ENCODE peak calls at places on chromosomes 12 and 14, in four cellular contexts. R, A, B and Z are unnamed samples.

GRCh38 chr14:21498540-21499526 is 12.3 kb downstream of the METTL3 start:
- DNase-seq in B (peak; percentile 52), R (peak; percentile 19), A (peak; percentile 65), Z (peak; percentile 23)

GRCh38 chr14:105857223-105857815 is 330.9 kb downstream of the TMEM121 start:
- DNase-seq in R (no peak), B (no peak), A (no peak), Z (no peak)

GRCh38 chr14:94517641-94518257 is 8.5 kb upstream of the SERPINA12 start:
- DNase-seq in A (no peak), R (no peak), B (no peak), Z (no peak)

GRCh38 chr14:72836085-72836484 is 57.8 kb downstream of the DPF3 start:
- DNase-seq in A (no peak), R (no peak), B (no peak), Z (no peak)

GRCh38 chr14:94593749-94594431 is 12.7 kb downstream of the SERPINA5 start:
- DNase-seq in R (no peak), A (no peak), B (no peak), Z (no peak)

GRCh38 chr12:57089259-57090245 is 638 bp downstream of the NAB2 start:
- DNase-seq in B (peak; percentile 49), A (peak; percentile 69), R (no peak), Z (no peak)

GRCh38 chr14:73753887-73754880 is 40.0 kb upstream of the PNMA1 start:
- DNase-seq in A (no peak), B (peak; percentile 63), R (no peak), Z (no peak)

GRCh38 chr14:99389171-99389826 is 91.4 kb downstream of the SETD3 start:
- DNase-seq in A (peak; percentile 18), R (no peak), B (peak; percentile 24), Z (no peak)

GRCh38 chr14:87615822-87616679 is 376.9 kb downstream of the GALC start:
- DNase-seq in B (peak; percentile 40), A (peak; percentile 34), R (no peak), Z (no peak)

GRCh38 chr14:75568791-75569190 is 9.6 kb upstream of the FLVCR2 start:
- DNase-seq in B (no peak), R (no peak), A (no peak), Z (no peak)

GRCh38 chr12:67280572-67280971 is 11.4 kb downstream of the CAND1 start:
- DNase-seq in R (no peak), A (no peak), B (no peak), Z (no peak)

GRCh38 chr12:46492471-46493351 is 120.1 kb upstream of the SLC38A2 start:
- DNase-seq in A (peak; percentile 92), B (peak; percentile 69), R (peak; percentile 79), Z (peak; percentile 80)

GRCh38 chr14:93337884-93338283 is 5.0 kb upstream of the BTBD7 start:
- DNase-seq in A (no peak), R (no peak), B (no peak), Z (no peak)

GRCh38 chr12:100926669-100927248 is 132.2 kb downstream of the ANO4 start:
- DNase-seq in R (no peak), A (peak; percentile 12), B (peak; percentile 12), Z (peak; percentile 35)

GRCh38 chr14:74510955-74511354 is 17.4 kb downstream of the ISCA2 start:
- DNase-seq in B (peak; percentile 50), R (no peak), A (peak; percentile 73), Z (no peak)

GRCh38 chr12:19515179-19515578 is 75.9 kb downstream of the AEBP2 start:
- DNase-seq in R (no peak), A (no peak), B (no peak), Z (no peak)

GRCh38 chr14:65142429-65142828 is 40.1 kb upstream of the MAX start:
- DNase-seq in R (no peak), B (no peak), A (no peak), Z (no peak)

DNA sequence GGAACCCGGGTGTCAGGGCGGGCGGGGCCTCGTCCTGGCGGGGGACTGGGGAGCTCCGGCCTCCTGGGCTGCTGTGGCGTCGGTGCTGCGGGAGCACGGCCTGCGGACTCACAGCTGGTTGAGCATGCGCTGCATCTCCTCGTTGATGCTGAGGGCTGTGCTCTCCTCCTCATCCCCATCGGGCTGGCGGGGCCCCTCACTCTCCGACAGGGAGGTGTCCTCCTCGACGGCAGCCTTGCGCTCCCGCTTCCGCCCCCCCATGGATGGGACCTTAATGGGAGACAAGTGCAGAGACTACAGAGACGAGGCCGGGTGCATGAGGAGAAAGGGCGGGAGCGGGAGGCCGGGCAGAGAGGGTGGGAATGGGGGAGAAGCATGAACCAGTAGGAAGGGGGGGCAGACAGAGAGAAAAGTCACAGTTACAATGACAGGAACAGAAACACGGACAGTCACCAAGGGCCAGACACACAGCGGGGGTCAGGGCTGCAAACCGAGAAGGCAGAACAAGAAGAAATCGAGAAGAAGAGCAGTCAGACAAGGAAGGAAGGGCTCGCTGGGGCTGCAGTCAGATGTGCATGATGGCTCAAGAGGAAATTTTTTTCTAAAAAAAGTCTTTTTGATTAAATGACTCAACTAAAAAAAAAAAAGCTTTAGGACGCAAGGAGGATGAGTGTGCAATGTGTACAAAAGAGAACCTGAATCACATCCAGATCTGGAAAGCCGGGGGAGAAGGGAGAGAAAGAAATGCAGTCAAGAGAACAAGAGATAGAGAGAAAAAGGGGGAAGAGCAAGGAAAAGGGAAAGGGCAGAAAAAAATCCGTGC is 7.1 kb downstream of the IFFO1 start:
- DNase-seq in R (no peak), B (peak; percentile 80), A (peak; percentile 75), Z (no peak)
- H3K4me3 ChIP-seq in R (peak overlapping the region; percentile 3), B (peak overlapping the region; percentile 58), A (no peak overlapping the region), Z (no peak overlapping the region)

DNA sequence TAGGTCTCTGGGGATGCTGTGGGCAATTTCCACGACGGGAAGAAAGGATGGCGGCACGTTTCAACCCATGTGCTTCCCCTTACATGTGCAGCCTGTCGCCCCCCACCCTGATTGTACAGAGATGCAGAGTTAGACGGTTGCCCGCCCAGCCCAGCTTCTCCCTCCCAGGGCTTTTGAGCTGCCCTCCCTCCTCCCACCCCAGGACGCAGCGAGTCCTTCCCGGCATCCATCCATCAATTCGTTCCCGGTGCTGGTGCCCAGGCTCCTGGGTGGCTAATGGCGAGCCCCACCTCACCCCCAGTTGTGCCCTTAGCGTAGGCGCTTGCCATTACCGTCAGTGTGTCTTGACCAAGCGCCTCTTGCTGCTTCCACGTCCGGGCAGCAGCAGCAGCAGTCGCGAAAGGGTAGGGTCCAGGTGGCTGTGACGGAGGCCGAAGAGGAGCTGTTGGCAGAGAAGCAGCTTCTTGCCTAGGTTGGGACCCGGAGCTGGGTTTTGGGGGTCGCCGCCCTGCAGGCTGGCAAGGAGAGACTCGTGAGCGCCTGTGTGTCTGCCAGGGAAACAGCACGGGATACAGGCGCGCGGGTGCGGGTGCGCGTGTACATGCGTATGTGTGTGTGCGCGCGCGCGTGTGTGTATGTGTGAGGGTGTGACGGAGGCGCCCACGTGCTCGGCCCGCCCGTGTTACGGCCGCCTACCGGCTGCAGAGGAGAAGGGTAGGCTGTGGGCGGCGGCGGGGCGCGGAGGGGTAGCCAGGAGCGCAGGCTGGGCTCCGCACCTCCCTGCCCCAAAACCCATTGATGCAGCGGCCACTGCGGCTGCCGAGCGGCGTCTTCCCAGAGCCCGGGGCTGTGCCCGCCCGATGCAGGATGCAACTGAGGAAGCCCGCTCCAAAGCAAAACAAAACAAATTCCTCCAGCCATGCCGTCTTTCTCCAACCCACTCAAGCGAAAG is at the start of gene SLC6A15:
- DNase-seq in A (peak; percentile 93), R (no peak), B (peak; percentile 75), Z (no peak)
- TF ChIP-seq CTCF in A (peak; percentile 57), R (peak; percentile 51), B (peak; percentile 36), Z (peak; percentile 35)

DNA sequence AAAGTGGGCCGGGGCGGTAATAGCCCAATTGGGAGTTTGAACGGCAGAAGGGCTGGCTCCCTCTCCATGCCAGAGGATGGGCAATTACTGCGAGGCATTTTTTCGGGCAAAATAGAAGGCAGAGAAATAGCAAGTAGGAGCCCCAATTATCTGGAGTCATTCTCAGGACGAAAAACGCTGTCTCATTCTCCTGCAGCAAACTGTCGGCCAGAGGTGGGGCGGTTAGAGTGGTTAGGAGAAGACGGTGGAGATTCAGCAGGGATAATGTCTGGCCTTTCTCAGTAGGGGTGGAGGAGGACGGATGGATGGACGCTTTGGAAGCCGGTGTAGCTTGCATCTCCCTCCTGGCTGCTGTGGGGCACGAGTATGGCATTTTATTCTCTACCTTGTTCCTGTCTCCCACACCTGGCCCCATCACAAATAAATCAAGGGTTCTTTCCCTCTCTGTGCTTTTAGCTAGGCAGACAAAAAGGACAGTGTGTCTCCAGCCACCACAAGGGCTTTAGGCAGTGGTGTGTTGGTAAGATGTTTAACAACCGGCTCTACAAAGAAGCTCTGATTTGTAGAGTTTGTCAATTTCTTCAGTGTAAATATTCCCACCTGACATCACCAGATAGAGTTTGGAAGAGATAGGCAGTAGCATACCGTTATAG is 140.5 kb upstream of the LHX5 start:
- DNase-seq in A (no peak), R (no peak), B (no peak), Z (no peak)
- H3K4me3 ChIP-seq in A (no peak overlapping the region), R (no peak overlapping the region), B (no peak overlapping the region), Z (no peak overlapping the region)

DNA sequence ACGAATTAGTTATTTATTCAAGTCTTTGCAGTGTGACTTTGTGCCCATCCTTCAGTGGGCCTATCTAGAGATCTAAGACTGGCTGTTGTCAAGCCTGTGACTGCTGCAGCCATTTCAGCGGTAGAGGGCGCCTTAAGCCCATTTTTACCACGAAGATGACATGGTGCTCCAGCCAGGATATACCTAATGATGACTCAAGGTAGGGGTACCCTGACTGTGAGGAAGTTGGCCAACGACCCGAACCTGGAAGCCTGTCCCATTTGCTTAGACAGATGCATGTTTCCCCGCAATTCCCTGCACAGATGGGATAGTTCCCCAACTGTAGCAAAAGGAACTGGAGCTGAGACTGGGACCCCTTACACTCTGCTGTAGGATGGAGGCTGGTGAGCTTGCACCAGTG is 41.3 kb downstream of the RAB3IP start:
- DNase-seq in R (no peak), B (peak; percentile 11), A (peak; percentile 49), Z (no peak)
- TF ChIP-seq CTCF in R (peak; percentile 33), B (peak; percentile 44), A (peak; percentile 71), Z (peak; percentile 64)

GRCh38 chr12:124389537-124390441 is 94.9 kb downstream of the RFLNA start:
- DNase-seq in A (no peak), B (no peak), R (no peak), Z (no peak)
- H3K4me3 ChIP-seq in A (no peak overlapping the region), B (peak overlapping the region; percentile 67), R (peak overlapping the region; percentile 89), Z (peak overlapping the region; percentile 64)

DNA sequence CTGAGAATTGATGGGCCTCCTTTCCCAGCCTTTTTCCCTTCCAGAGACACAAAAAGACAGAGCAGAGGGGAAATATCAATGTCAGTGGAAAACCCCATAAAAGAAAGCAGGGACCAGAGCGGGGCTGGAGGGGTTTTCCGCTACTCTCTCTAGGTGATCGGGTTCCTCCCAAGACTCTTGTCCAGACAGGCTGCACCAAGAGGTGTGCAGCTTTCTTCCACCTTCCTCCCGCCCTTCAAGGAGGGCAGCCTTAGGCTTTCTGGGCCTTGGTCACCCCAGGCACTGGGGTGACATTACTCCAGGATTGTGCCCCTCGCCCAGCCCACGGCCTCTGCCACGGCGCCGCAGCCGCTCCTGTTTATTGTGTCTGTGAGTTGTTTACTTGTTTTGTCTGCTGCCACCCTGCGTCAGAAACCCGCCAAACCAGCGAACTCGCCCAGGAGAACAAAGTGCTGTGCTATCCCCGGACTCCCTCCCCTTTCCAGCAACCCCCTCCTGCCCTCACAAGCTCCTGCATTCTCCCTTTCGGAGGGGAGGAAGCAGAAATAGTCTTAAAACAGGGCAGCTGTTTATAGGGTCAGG is 6.7 kb upstream of the HOXC6 start:
- DNase-seq in A (no peak), R (no peak), B (peak; percentile 66), Z (no peak)
- TF ChIP-seq CTCF in A (no peak), R (peak; percentile 25), B (peak; percentile 43), Z (peak; percentile 49)